ENCODE peak calls at places on chromosomes 4 and X, in four cellular contexts. N is BJ, M is hepatocyte, O is Calu3. L is an unnamed sample.

GRCh38 chr4:82591592-82591991 is 29.8 kb upstream of the TMEM150C start:
- DNase-seq in N (no peak), M (no peak), O (no peak), L (no peak)

GRCh38 chr4:6541789-6542188 is 33.2 kb upstream of the MAN2B2 start:
- DNase-seq in O (no peak), N (no peak), M (no peak), L (no peak)

GRCh38 chrX:2500681-2501151 is at the start of the genes DHRSX and ZBED1:
- DNase-seq in N (no peak), M (peak), O (peak), L (peak)

GRCh38 chr4:656651-657337 is 17.3 kb downstream of the ATP5ME start:
- DNase-seq in O (no peak), N (no peak), M (no peak), L (peak)

GRCh38 chrX:38215141-38215540 is 5.5 kb downstream of the SRPX start:
- DNase-seq in O (no peak), M (no peak), N (peak), L (no peak)

GRCh38 chr4:42710329-42710728 is 53.4 kb upstream of the ATP8A1 start:
- DNase-seq in M (no peak), O (no peak), N (no peak), L (no peak)

GRCh38 chrX:66004928-66005831 is 34.7 kb downstream of the VSIG4 start:
- DNase-seq in M (no peak), N (no peak), O (no peak), L (no peak)

GRCh38 chrX:118726887-118727685 is at the start of gene IL13RA1:
- DNase-seq in N (no peak), O (peak), M (peak), L (peak)

GRCh38 chr4:52560844-52561280 is 98.2 kb downstream of the USP46 start:
- DNase-seq in M (no peak), N (no peak), O (no peak), L (no peak)

GRCh38 chr4:183541081-183542045 is 36.5 kb downstream of the ING2 start:
- DNase-seq in O (no peak), M (peak), N (no peak), L (no peak)

GRCh38 chr4:139704915-139705485 is 39.4 kb downstream of the MGST2 start:
- DNase-seq in N (no peak), M (no peak), O (no peak), L (no peak)

GRCh38 chr4:164803702-164804101 is 49.8 kb downstream of the SMIM31 start:
- DNase-seq in O (no peak), M (no peak), N (no peak), L (no peak)

GRCh38 chrX:18995216-18995615 is 11.3 kb upstream of the PHKA2 start:
- DNase-seq in O (no peak), N (no peak), M (no peak), L (no peak)

GRCh38 chrX:149371984-149372383 is 133.1 kb downstream of the IDS start:
- DNase-seq in N (no peak), M (no peak), O (no peak), L (no peak)

GRCh38 chr4:102247041-102247440 is 98.2 kb downstream of the SLC39A8 start:
- DNase-seq in N (no peak), M (no peak), O (no peak), L (no peak)

GRCh38 chr4:145580906-145581305 is 38.3 kb upstream of the MMAA start:
- DNase-seq in N (no peak), M (no peak), O (no peak), L (no peak)

GRCh38 chr4:183638436-183638835 is 20.5 kb downstream of the RWDD4 start:
- DNase-seq in M (no peak), O (no peak), N (no peak), L (no peak)

GRCh38 chrX:151505796-151506195 is 57.7 kb upstream of the PASD1 start:
- DNase-seq in M (peak), O (peak), N (no peak), L (no peak)

GRCh38 chr4:53832549-53832948 is 231.9 kb downstream of the CHIC2 start:
- DNase-seq in N (no peak), M (no peak), O (no peak), L (no peak)

GRCh38 chr4:185656467-185656890 is 121.2 kb upstream of the PDLIM3 start:
- DNase-seq in O (no peak), M (peak), N (no peak), L (no peak)

GRCh38 chrX:131979116-131979515 is 44.0 kb upstream of the STK26 start:
- DNase-seq in M (no peak), N (no peak), O (no peak), L (no peak)

GRCh38 chrX:124263743-124264142 is 68.7 kb upstream of the TEX13D start:
- DNase-seq in N (no peak), O (no peak), M (no peak), L (no peak)

GRCh38 chr4:140367738-140368137 is 5.7 kb upstream of the SCOC start:
- DNase-seq in O (peak), N (no peak), M (no peak), L (no peak)

GRCh38 chrX:77447339-77448149 is at the start of gene FGF16:
- DNase-seq in M (no peak), N (no peak), O (no peak), L (peak)

GRCh38 chr4:39933689-39934590 is 43.8 kb downstream of the PDS5A start:
- DNase-seq in O (no peak), N (no peak), M (no peak), L (no peak)

GRCh38 chr4:119025440-119025839 is 110.2 kb upstream of the MYOZ2 start:
- DNase-seq in N (no peak), M (peak), O (peak), L (no peak)

GRCh38 chr4:3665360-3665891 is 100.8 kb upstream of the ADRA2C start:
- DNase-seq in M (no peak), N (no peak), O (no peak), L (no peak)

GRCh38 chr4:167775374-167775773 is 317.0 kb upstream of the ANXA10 start:
- DNase-seq in M (no peak), O (no peak), N (no peak), L (no peak)

GRCh38 chrX:39773923-39774803 is 323.6 kb downstream of the BCOR start:
- DNase-seq in M (peak), O (no peak), N (no peak), L (peak)

GRCh38 chrX:107764845-107765608 is 10.6 kb downstream of the TSC22D3 start:
- DNase-seq in N (no peak), M (no peak), O (no peak), L (no peak)

GRCh38 chr4:174934360-174934759 is 16.2 kb downstream of the ADAM29 start:
- DNase-seq in M (no peak), N (no peak), O (no peak), L (no peak)

GRCh38 chr4:100509386-100509785 is 8.4 kb downstream of the EMCN start:
- DNase-seq in O (no peak), M (no peak), N (no peak), L (no peak)

GRCh38 chr4:100508691-100509090 is 9.1 kb downstream of the EMCN start:
- DNase-seq in N (no peak), M (no peak), O (no peak), L (no peak)

DNA sequence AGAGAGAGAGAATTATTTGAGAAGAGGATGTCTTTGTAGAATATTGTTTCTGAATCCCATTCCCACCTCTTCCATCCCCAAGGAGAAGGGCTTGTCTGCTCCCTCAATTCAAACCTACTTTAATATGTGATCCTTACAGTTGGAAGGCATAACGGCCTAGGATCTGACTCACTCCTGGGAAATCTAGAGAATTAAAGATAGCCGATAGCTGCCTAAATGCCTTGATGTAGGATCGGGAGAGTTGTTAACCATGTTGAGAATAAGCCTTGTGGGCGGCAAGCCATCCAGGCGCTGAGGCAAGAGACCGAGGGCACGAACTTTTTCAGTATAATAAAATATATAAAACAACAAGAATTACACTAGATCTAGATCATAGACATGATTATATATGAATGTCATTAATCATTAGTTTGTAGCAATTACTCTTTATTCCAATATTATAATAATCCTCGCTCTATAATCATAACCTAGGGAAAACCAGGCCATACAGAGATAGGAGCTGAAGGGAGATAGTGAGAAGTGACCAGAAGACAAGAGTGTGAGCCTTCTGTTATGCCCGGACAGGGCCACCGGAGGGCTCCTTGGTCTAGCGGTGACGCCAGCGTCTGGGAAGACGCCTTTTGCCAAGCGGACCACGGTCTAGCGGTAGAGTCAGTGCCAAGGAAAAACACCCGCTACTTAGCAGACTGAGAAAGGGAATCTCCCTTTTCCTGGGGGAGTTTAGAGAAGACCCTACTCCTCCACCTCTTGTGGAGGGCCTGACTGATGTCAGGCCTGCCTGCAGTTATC is 13.5 kb downstream of the EMCN start:
- DNase-seq in M (no peak), N (no peak), O (no peak), L (no peak)
- TF ChIP-seq CTCF in M (no peak), N (no peak), O (no peak), L (no peak)

DNA sequence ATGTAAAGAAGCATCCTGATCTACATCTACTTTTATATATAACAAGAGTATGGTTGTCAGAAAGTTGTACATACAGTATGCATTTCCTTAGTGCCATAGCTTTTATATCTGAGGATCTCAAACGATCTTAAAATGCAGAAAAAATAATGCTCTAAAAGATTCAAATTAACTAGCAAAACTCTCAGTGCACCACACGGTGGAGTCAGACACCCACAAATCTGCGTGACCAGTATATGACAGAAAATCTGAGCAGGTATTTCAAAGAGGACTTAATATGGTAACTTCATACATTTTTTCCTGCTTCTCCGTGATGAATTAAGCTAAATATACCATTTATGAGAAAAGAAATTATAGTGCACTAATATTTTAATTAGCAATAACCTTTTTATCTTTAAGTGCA is 803.0 kb downstream of the DMD start:
- DNase-seq in M (peak), N (no peak), O (peak), L (no peak)
- TF ChIP-seq CTCF in M (peak), N (no peak), O (no peak), L (no peak)

DNA sequence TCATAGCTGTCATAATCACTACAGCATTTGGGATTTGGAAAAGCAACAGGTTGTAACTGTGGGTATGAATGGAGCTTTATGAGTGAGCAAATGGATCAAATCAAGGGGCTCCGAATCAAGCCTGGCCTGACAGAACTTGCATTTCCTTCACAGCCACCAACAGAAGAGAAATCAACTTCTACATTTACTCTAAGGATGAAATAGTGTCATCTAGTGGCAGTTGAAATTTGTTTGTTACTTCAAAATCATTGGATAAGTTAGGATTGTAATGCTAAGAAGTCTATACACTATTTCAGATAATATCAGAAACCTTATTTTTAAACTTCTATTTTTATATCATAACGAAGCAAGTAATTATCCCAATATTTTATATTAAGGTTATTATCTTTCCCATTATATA is 10.7 kb upstream of the WDR17 start:
- DNase-seq in O (no peak), N (no peak), M (no peak), L (no peak)
- TF ChIP-seq CTCF in O (no peak), N (peak), M (peak), L (no peak)

GRCh38 chr4:108224628-108225053 is 55.9 kb upstream of the LEF1 start:
- DNase-seq in O (no peak), M (peak), N (no peak), L (no peak)
- TF ChIP-seq CTCF in O (no peak), M (no peak), N (no peak), L (no peak)

DNA sequence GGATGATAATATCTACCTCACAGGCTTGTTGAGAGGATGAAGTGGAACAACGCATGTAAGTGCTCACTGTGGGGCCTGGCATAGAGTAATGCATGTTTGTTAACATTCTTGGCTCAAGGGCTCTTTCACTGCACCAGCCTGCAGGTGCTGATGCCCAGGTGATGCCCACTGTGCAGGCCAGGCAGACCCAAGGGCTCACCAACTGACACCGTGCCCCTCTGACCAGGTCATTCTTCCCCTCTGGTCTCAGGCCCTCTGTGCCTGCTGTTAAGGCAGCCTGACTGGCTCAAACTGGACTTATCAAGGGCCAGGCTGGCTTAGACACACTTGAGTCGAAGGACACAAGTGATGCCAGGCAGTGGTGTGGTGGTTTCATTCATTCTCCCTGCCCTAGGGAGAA is 90.5 kb downstream of the PJA1 start:
- DNase-seq in O (no peak), M (no peak), N (no peak), L (peak)
- TF ChIP-seq CTCF in O (no peak), M (no peak), N (no peak), L (no peak)

GRCh38 chr4:100357542-100357941 is 160.3 kb downstream of the EMCN start:
- DNase-seq in M (no peak), O (no peak), N (no peak), L (no peak)

GRCh38 chr4:100361336-100361735 is 156.5 kb downstream of the EMCN start:
- DNase-seq in N (no peak), O (no peak), M (no peak), L (no peak)

GRCh38 chr4:100362363-100362762 is 155.5 kb downstream of the EMCN start:
- DNase-seq in O (no peak), M (no peak), N (no peak), L (no peak)

GRCh38 chr4:100360211-100360610 is 157.6 kb downstream of the EMCN start:
- DNase-seq in O (no peak), N (no peak), M (no peak), L (no peak)

GRCh38 chr4:100359433-100359832 is 158.4 kb downstream of the EMCN start:
- DNase-seq in N (no peak), O (no peak), M (no peak), L (no peak)
- TF ChIP-seq CTCF in N (no peak), O (no peak), M (no peak), L (no peak)

GRCh38 chrX:13598877-13599276 is 29.5 kb downstream of the EGFL6 start:
- DNase-seq in M (no peak), O (peak), N (no peak), L (no peak)
- TF ChIP-seq CTCF in M (peak), O (peak), N (peak), L (no peak)

L was measured in spleen.